ENCODE peak calls at places on chromosomes 1 and 21, in four cellular contexts. F is colonic mucosa, Z is NCI-H1694, J is fibroblast of pulmonary artery. M is an unnamed sample.

GRCh38 chr1:87062687-87063086 is 148.3 kb downstream of the HS2ST1 start:
- DNase-seq in F (no peak), Z (no peak), J (no peak), M (no peak)

GRCh38 chr1:239237912-239238311 is 148.5 kb upstream of the CHRM3 start:
- DNase-seq in Z (no peak), F (no peak), J (no peak), M (no peak)

GRCh38 chr1:23925279-23925678 is 12.1 kb upstream of the CNR2 start:
- DNase-seq in F (no peak), J (no peak), Z (no peak), M (no peak)

GRCh38 chr1:201028473-201028889 is 5.0 kb upstream of the KIF21B start:
- DNase-seq in J (peak; percentile 65), Z (no peak), F (peak; percentile 86), M (no peak)

GRCh38 chr1:234721476-234722266 is 111.7 kb upstream of the IRF2BP2 start:
- DNase-seq in Z (no peak), F (peak; percentile 57), J (peak; percentile 98), M (peak; percentile 55)

GRCh38 chr21:31872452-31873274 is at the start of gene HUNK:
- DNase-seq in F (peak; percentile 68), Z (peak; percentile 67), J (peak; percentile 7), M (peak; percentile 19)

GRCh38 chr1:181592261-181592859 is 109.0 kb downstream of the CACNA1E start:
- DNase-seq in J (no peak), Z (no peak), F (no peak), M (no peak)

GRCh38 chr1:227917081-227917950 is 30.4 kb downstream of the WNT9A start:
- DNase-seq in F (no peak), Z (no peak), J (no peak), M (no peak)

GRCh38 chr21:34819357-34819999 is 150.7 kb downstream of the CLIC6 start:
- DNase-seq in Z (no peak), J (no peak), F (peak; percentile 15), M (no peak)

GRCh38 chr1:88111806-88112205 is 572.3 kb upstream of the PKN2 start:
- DNase-seq in J (no peak), Z (no peak), F (no peak), M (no peak)

GRCh38 chr1:178397678-178398077 is 99.1 kb downstream of the CLEC20A start:
- DNase-seq in J (peak; percentile 16), F (no peak), Z (no peak), M (no peak)

GRCh38 chr1:64451449-64451848 is 18.5 kb upstream of the CACHD1 start:
- DNase-seq in J (no peak), Z (no peak), F (no peak), M (no peak)

GRCh38 chr1:78114034-78114956 is 68.5 kb downstream of the GIPC2 start:
- DNase-seq in Z (peak; percentile 89), J (peak; percentile 90), F (peak; percentile 55), M (peak; percentile 45)

GRCh38 chr1:202806845-202807366 is 1.3 kb downstream of the KDM5B start:
- DNase-seq in J (no peak), F (peak; percentile 47), Z (no peak), M (no peak)

GRCh38 chr1:117732065-117732789 is 126.4 kb downstream of the TENT5C start:
- DNase-seq in J (no peak), Z (no peak), F (no peak), M (no peak)

GRCh38 chr21:27519357-27519756 is 552.5 kb upstream of the ADAMTS5 start:
- DNase-seq in F (no peak), J (peak; percentile 72), Z (peak; percentile 19), M (no peak)

GRCh38 chr1:21175324-21175669 is 1.4 kb downstream of the EIF4G3 start:
- DNase-seq in J (peak; percentile 55), F (peak; percentile 73), Z (no peak), M (peak; percentile 27)

GRCh38 chr21:45874716-45875415 is 106.7 kb upstream of the COL6A1 start:
- DNase-seq in Z (no peak), F (peak; percentile 50), J (peak; percentile 94), M (no peak)

GRCh38 chr1:232707142-232707541 is 77.2 kb upstream of the SIPA1L2 start:
- DNase-seq in Z (no peak), J (no peak), F (no peak), M (no peak)

GRCh38 chr1:1437033-1437903 is 1.8 kb downstream of the VWA1 start:
- DNase-seq in Z (no peak), J (no peak), F (no peak), M (peak; percentile 5)

GRCh38 chr1:29650041-29650400 is 413.7 kb downstream of the PTPRU start:
- DNase-seq in Z (no peak), J (no peak), F (peak; percentile 7), M (no peak)

GRCh38 chr1:64878931-64879710 is 87.2 kb downstream of the JAK1 start:
- DNase-seq in Z (no peak), F (no peak), J (no peak), M (no peak)

GRCh38 chr1:41314781-41315481 is 46.3 kb upstream of the FOXO6 start:
- DNase-seq in Z (no peak), F (no peak), J (peak; percentile 74), M (no peak)

GRCh38 chr1:13583964-13584791 is 546 bp downstream of the PDPN start:
- DNase-seq in F (no peak), Z (no peak), J (peak; percentile 58), M (no peak)

GRCh38 chr1:77874804-77875445 is 13.5 kb upstream of the NEXN start:
- DNase-seq in F (no peak), J (peak; percentile 34), Z (no peak), M (no peak)

GRCh38 chr1:101288491-101288944 is 51.7 kb downstream of the S1PR1 start:
- DNase-seq in F (peak; percentile 70), Z (peak; percentile 74), J (peak; percentile 94), M (peak; percentile 76)

GRCh38 chr1:152873495-152873894 is 4.6 kb upstream of the SMCP start:
- DNase-seq in F (no peak), J (no peak), Z (no peak), M (no peak)

GRCh38 chr1:215087603-215088002 is 5.1 kb downstream of the KCNK2 start:
- DNase-seq in Z (no peak), F (no peak), J (no peak), M (no peak)

GRCh38 chr1:216310776-216311175 is 112.5 kb downstream of the USH2A start:
- DNase-seq in Z (no peak), J (peak; percentile 65), F (peak; percentile 20), M (no peak)

GRCh38 chr1:3477241-3478109 is 23.0 kb downstream of the ARHGEF16 start:
- DNase-seq in F (no peak), J (no peak), Z (no peak), M (no peak)

GRCh38 chr1:37722181-37723071 is 30.1 kb downstream of the CDCA8 start:
- DNase-seq in F (no peak), J (no peak), Z (no peak), M (no peak)

GRCh38 chr1:110616587-110616986 is 10.4 kb upstream of the KCNA2 start:
- DNase-seq in F (no peak), Z (no peak), J (no peak), M (no peak)

GRCh38 chr1:50508040-50508586 is 84.9 kb upstream of the DMRTA2 start:
- DNase-seq in J (no peak), F (no peak), Z (no peak), M (no peak)

GRCh38 chr1:198628064-198628455 is 10.8 kb upstream of the PTPRC start:
- DNase-seq in Z (no peak), J (peak; percentile 17), F (no peak), M (no peak)